ENCODE peak calls at places on chromosomes 13 and 19, in seven cellular contexts. R, J, F, T, Z, G and L are unnamed samples. For H3K4me1, the result is how much of the 10 kb centered on the place peaks cover.

GRCh38 chr13:73989244-73989843 is 144.9 kb downstream of the KLF12 start:
- DNase-seq in F (no peak), J (no peak), R (no peak), T (no peak), Z (no peak), G (no peak), L (no peak)

GRCh38 chr19:50192463-50193211 is 10.8 kb upstream of the MYH14 start:
- DNase-seq in T (no peak), G (no peak), F (no peak), R (peak), J (no peak), Z (no peak), L (no peak)

GRCh38 chr19:33339016-33339749 is 34.3 kb upstream of the CEBPG start:
- DNase-seq in Z (no peak), J (no peak), R (no peak), G (no peak), F (no peak), T (no peak), L (no peak)

GRCh38 chr13:68609671-68610070 is 1379.5 kb upstream of the PCDH9 start:
- DNase-seq in G (no peak), F (no peak), R (no peak), J (no peak), Z (no peak), T (no peak), L (no peak)

GRCh38 chr19:54030895-54031586 is 32.7 kb downstream of the VSTM1 start:
- DNase-seq in Z (no peak), T (no peak), G (no peak), F (no peak), R (peak), J (no peak), L (no peak)

GRCh38 chr13:26749905-26750304 is 10.7 kb downstream of the GPR12 start:
- DNase-seq in T (no peak), G (no peak), Z (no peak), J (no peak), F (no peak), R (no peak), L (no peak)

GRCh38 chr19:4310247-4311121 is 6.1 kb downstream of the FSD1 start:
- DNase-seq in T (no peak), Z (peak), G (no peak), J (no peak), R (peak), F (no peak), L (no peak)

GRCh38 chr13:92224052-92224821 is 825.8 kb downstream of the GPC5 start:
- DNase-seq in Z (no peak), T (no peak), J (no peak), R (no peak), G (no peak), F (no peak), L (no peak)

GRCh38 chr19:51614789-51615188 is 15.4 kb downstream of the SIGLEC5 start:
- DNase-seq in G (no peak), R (no peak), Z (no peak), J (no peak), F (no peak), T (no peak), L (no peak)

GRCh38 chr13:112903606-112904195 is 65.3 kb upstream of the MCF2L start:
- DNase-seq in J (no peak), T (no peak), R (no peak), Z (peak), F (no peak), G (no peak), L (no peak)

GRCh38 chr19:46841458-46842083 is 9.1 kb downstream of the AP2S1 start:
- DNase-seq in J (peak), R (no peak), T (no peak), F (no peak), Z (no peak), G (no peak), L (no peak)

GRCh38 chr13:41241626-41242025 is 21.8 kb downstream of the MTRF1 start:
- DNase-seq in F (no peak), T (no peak), J (no peak), G (no peak), Z (no peak), R (no peak), L (no peak)

GRCh38 chr19:46493236-46494114 is 2.2 kb downstream of the PNMA8B start:
- DNase-seq in F (peak), R (peak), J (no peak), Z (peak), T (peak), G (no peak), L (peak)

GRCh38 chr13:114318624-114319023 is 4.3 kb downstream of the CHAMP1 start:
- DNase-seq in Z (no peak), F (no peak), J (no peak), R (no peak), T (no peak), G (no peak), L (no peak)

GRCh38 chr19:38831142-38831605 is 420 bp downstream of the ECH1 start:
- DNase-seq in Z (peak), T (peak), G (peak), J (peak), F (no peak), R (peak), L (no peak)

GRCh38 chr13:40238761-40239160 is 427.7 kb downstream of the FOXO1 start:
- DNase-seq in T (no peak), G (no peak), Z (no peak), J (no peak), R (no peak), F (no peak), L (no peak)

GRCh38 chr13:43822969-43823368 is 36.2 kb upstream of the ENOX1 start:
- DNase-seq in Z (no peak), R (no peak), F (no peak), T (no peak), G (no peak), J (no peak), L (no peak)
- H3K4me1 ChIP-seq in Z (under half), R (under half), F (under half), T (under half), G (under half), J (under half), L (under half)

DNA sequence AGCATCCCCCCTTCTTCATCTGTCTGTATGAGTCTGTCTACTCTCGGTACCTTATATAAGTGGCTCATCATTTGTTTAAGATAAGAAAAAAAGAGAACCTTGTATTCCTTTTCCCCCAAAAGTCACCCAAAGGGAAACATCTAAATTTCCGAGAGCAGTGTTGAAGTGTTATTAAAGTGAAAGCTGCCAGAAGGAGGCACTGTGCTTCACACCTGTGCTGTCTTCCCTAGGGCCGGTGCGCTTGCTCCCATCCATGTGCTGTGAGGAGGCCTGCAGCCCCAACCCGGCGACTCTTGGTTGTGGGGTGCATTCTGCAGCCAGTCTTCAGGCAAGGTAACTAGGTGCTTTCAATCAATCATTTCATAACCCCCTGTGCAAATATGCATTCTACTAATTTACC is 97.5 kb downstream of the TNFRSF19 start:
- DNase-seq in G (no peak), J (no peak), T (peak), Z (no peak), R (peak), F (no peak), L (no peak)
- H3K4me1 ChIP-seq in G (under half), J (under half), T (under half), Z (under half), R (under half), F (under half), L (under half)

DNA sequence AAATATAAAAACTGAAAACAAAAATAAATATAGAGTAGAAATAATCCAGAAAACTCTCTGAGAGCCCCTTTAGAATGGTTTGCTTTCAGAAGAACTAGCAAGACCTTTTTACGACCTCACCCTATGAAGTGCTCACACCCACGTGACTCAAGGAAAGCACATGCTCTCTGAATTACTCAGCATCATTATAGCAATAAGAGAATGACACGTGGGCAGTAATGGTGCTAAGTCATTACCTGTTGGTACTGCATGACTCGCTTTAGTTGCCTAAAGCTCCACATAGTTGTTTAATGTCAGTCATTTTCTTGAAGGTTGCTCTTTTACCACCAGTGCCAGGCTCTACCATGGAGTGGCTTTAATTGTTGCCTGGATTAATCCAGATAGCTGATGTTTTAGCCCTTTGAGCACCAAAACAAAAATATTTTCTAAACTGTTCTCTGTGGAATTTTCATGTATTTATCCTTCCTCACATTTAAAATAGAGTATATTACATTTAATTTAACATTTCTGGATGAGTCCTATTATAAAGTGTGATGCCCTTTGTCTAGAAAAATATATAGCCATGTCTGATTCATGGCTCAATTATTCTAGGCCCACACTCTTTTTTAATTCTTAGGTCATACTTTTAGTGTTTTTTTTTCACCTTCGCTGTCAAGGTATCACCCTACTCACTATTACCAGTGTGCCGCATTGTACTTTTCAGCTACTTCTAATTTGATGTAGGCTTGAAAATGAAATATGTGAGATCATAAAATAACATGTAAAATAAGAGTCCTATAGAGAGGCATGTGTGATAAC is 56.8 kb downstream of the THSD1 start:
- DNase-seq in F (no peak), G (no peak), T (no peak), Z (no peak), J (no peak), R (no peak), L (no peak)
- H3K4me1 ChIP-seq in F (under half), G (under half), T (under half), Z (under half), J (under half), R (under half), L (under half)

GRCh38 chr19:19486343-19487076 is 28.8 kb downstream of the TSSK6 start:
- DNase-seq in F (no peak), R (no peak), T (no peak), G (no peak), Z (peak), J (no peak), L (no peak)
- H3K4me1 ChIP-seq in F (half or more), R (under half), T (under half), G (half or more), Z (half or more), J (half or more), L (half or more)

DNA sequence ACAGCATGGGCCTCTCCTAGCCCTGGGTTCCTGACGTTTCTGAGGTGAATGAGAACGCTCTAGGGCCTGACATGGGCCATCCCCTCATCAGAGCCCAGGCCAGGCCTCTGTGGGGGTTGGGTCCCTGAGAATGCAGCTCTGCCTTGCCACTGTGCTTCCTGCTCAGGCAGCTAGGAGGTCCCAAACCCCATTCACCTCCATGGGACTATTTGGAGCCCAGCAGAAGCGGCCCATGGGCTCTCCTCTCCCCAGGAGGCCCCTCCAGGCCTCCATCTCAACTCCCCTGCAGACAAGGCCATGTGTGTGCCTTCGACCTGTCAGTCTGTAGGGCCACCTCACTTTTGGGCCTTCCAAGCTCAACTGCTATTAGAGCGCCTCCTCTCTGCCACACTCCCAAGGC is 36.9 kb downstream of the ELL start:
- DNase-seq in Z (no peak), R (no peak), T (no peak), J (no peak), G (no peak), F (no peak), L (no peak)
- H3K4me1 ChIP-seq in Z (half or more), R (under half), T (under half), J (half or more), G (half or more), F (half or more), L (half or more)

DNA sequence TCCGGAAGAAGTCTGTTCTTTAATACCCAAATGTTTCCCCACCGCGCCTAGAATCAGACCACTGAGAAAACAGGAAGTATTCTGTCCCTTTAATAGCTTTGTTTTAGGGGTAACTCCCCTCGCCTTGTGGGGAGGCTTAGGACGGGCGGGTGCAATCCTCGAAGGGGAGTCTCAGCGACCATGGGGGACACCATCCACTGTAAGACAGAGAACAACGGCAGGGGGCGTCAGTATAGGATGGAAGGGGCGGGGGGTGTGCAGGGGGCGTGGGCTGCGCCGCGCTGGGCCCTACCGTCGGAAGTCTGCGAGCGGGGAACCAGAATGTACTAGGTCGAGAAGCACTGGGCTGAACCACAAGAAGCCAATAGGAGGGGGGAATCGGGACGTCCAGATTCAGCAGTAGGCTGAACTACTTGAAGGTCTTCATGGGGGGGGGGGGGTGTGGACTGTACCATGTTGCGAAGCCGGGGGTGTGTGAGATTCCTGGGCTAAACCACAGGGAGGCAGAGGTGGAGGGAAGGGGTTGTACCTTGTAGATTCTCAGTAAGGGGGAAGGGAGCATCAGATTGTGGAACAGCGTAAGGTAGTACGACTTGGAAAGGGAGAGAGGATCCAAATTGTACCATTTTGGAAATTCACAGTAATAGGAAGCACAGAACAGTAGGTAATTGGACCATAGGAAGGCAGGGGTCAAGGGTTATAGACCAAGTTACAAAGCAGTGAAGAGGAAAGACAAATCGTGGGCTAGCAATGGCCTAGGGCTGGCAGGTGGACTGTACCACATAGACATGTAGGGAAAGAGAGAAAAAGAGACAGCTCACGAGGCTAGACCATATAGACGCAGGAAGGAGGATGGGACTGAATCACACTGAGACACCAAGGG is 1.0 kb upstream of the DBP start:
- DNase-seq in J (peak), Z (no peak), F (peak), R (peak), T (peak), G (peak), L (peak)
- H3K4me1 ChIP-seq in J (under half), Z (under half), F (under half), R (under half), T (under half), G (under half), L (under half)

DNA sequence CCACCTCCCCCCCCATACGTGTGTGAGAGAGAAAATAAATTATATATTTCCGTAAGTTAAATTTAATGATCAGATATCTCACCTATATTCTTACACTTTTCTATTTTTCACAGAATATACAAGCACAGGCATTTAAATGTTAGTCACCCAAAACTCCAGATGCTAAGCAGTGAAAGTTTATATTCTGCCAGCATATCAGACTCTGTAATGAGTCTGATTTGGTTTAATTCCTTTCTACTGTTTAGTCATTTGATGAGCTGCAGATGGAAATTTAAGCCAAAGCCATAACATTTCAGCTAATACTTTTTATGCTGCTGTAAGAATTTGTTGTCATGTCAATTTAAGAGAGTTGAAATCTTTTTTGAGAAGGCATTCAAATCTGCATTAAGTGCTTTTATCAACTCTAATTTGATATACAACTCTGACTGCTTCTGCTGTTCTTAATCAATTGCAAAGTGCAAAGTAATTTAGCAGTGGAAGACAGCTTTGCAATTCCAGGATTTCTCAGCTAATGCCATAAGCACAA is 8.0 kb downstream of the FRY start:
- DNase-seq in F (no peak), R (no peak), Z (no peak), T (no peak), G (no peak), J (no peak), L (no peak)
- H3K4me1 ChIP-seq in F (under half), R (under half), Z (under half), T (under half), G (half or more), J (under half), L (under half)

GRCh38 chr19:13035820-13036365 is 40.6 kb downstream of the NFIX start:
- DNase-seq in R (no peak), J (no peak), F (no peak), Z (peak), T (no peak), G (no peak), L (no peak)
- H3K4me1 ChIP-seq in R (under half), J (half or more), F (under half), Z (half or more), T (under half), G (half or more), L (under half)